ENCODE peak calls at places on chromosomes 6 and 20, in six cellular contexts. G is nephron progenitor cell; L is activated T-cell treated with anti-CD3 and anti-CD28 coated beads for 48 hours; H is hippocampal formation; Z is non-pigmented ciliary epithelial cell; R is activated CD8-positive, alpha-beta memory T cell treated with anti-CD3 and anti-CD28 coated beads, Interleukin-2, amount 50 U/mL, for 48 hours. U is an unnamed sample.
A peak's percentile ranks its signal among the peaks of the same experiment; 100 is the strongest.

GRCh38 chr6:14451594-14452374 is 334.2 kb downstream of the CD83 start:
- DNase-seq in H (no peak), G (no peak), Z (no peak), R (no peak), L (no peak), U (no peak)

GRCh38 chr20:57006411-57007170 is 259.9 kb downstream of the BMP7 start:
- DNase-seq in G (no peak), L (no peak), Z (no peak), R (no peak), H (no peak), U (peak; percentile 45)

GRCh38 chr6:83153958-83154357 is 39.1 kb downstream of the PGM3 start:
- DNase-seq in L (no peak), G (no peak), R (no peak), Z (no peak), H (no peak), U (no peak)

GRCh38 chr20:39259010-39259803 is 297.1 kb downstream of the DHX35 start:
- DNase-seq in L (no peak), H (no peak), R (no peak), Z (no peak), G (no peak), U (no peak)

GRCh38 chr6:30227763-30228487 is 14.7 kb upstream of the TRIM26 start:
- DNase-seq in G (no peak), Z (no peak), L (no peak), H (no peak), R (no peak), U (no peak)

GRCh38 chr6:19837511-19838441 is 606 bp downstream of the ID4 start:
- DNase-seq in H (no peak), Z (no peak), L (no peak), G (peak; percentile 62), R (peak; percentile 48), U (no peak)

GRCh38 chr6:68575765-68576439 is 59.2 kb upstream of the ADGRB3 start:
- DNase-seq in Z (no peak), R (no peak), L (no peak), H (peak; percentile 60), G (peak; percentile 65), U (no peak)

GRCh38 chr6:106538145-106538544 is 91.2 kb downstream of the RTN4IP1 start:
- DNase-seq in L (no peak), H (no peak), Z (no peak), R (no peak), G (no peak), U (no peak)

GRCh38 chr20:11976966-11977365 is 59.3 kb downstream of the BTBD3 start:
- DNase-seq in R (no peak), G (no peak), H (no peak), Z (no peak), L (no peak), U (no peak)

GRCh38 chr6:112037783-112038216 is 16.1 kb upstream of the CCN6 start:
- DNase-seq in H (peak; percentile 52), R (no peak), G (no peak), L (no peak), Z (peak; percentile 67), U (peak; percentile 97)

GRCh38 chr20:62696431-62696957 is 12.1 kb upstream of the NTSR1 start:
- DNase-seq in G (no peak), L (no peak), H (no peak), R (no peak), Z (no peak), U (no peak)

GRCh38 chr6:26159417-26160273 is 72.4 kb downstream of the HFE start:
- DNase-seq in R (no peak), L (no peak), Z (no peak), G (no peak), H (no peak), U (no peak)

GRCh38 chr6:86529635-86530034 is 407.7 kb upstream of the HTR1E start:
- DNase-seq in R (no peak), H (no peak), L (no peak), G (no peak), Z (no peak), U (no peak)

GRCh38 chr20:51445591-51445990 is 96.9 kb downstream of the NFATC2 start:
- DNase-seq in L (no peak), H (no peak), G (no peak), R (no peak), Z (no peak), U (no peak)

GRCh38 chr6:107735906-107736635 is 88.0 kb downstream of the SCML4 start:
- DNase-seq in H (no peak), G (no peak), Z (no peak), L (no peak), R (no peak), U (no peak)